ENCODE peak calls at places on chromosomes 16 and 17, in four cellular contexts. V is GM23338, E is lower lobe of right lung, W is posterior vena cava. T is an unnamed sample.

GRCh38 chr17:1003972-1004768 is 7.2 kb downstream of the TIMM22 start:
- DNase-seq in V (no peak), E (no peak), W (no peak), T (no peak)

GRCh38 chr16:56363181-56363716 is 62.1 kb downstream of the AMFR start:
- DNase-seq in V (no peak), E (no peak), W (no peak), T (no peak)

GRCh38 chr16:9081183-9081582 is 10.3 kb upstream of the HAPSTR1 start:
- DNase-seq in V (no peak), E (no peak), W (no peak), T (no peak)

GRCh38 chr17:78725448-78726021 is 56.5 kb downstream of the CYTH1 start:
- DNase-seq in V (no peak), E (no peak), W (no peak), T (no peak)

GRCh38 chr17:4522661-4523060 is 24.0 kb downstream of the SPNS2 start:
- DNase-seq in V (no peak), E (no peak), W (no peak), T (no peak)

GRCh38 chr17:28469376-28469775 is 4.1 kb upstream of the SLC13A2 start:
- DNase-seq in V (no peak), E (no peak), W (no peak), T (no peak)

GRCh38 chr16:54446639-54447038 is 160.1 kb upstream of the IRX3 start:
- DNase-seq in V (no peak), E (no peak), W (peak), T (no peak)

GRCh38 chr17:56754523-56755208 is 79.1 kb downstream of the C17orf67 start:
- DNase-seq in V (peak), E (no peak), W (no peak), T (no peak)

GRCh38 chr17:35588196-35588920 is 1.2 kb downstream of the AP2B1 start:
- DNase-seq in V (peak), E (no peak), W (no peak), T (no peak)

GRCh38 chr16:4116328-4117249 is at the start of gene ADCY9:
- DNase-seq in V (peak), E (peak), W (peak), T (peak)

GRCh38 chr16:7236824-7237410 is 95.7 kb upstream of the RBFOX1 start:
- DNase-seq in V (no peak), E (no peak), W (no peak), T (no peak)

GRCh38 chr16:85137323-85138072 is 25.2 kb upstream of the CIBAR2 start:
- DNase-seq in V (no peak), E (peak), W (peak), T (peak)

GRCh38 chr17:77540975-77541374 is 400.2 kb downstream of the SEC14L1 start:
- DNase-seq in V (peak), E (peak), W (peak), T (no peak)

GRCh38 chr16:85430523-85431381 is 182.4 kb upstream of the GSE1 start:
- DNase-seq in V (no peak), E (peak), W (peak), T (peak)

GRCh38 chr16:65068151-65068740 is 53.6 kb downstream of the CDH11 start:
- DNase-seq in V (peak), E (no peak), W (no peak), T (no peak)

T was measured in upper lobe of right lung.